ENCODE peak calls at places on chromosome 22, in ten cellular contexts. P, L, V, G, N, H, W, U, I and A are unnamed samples.

GRCh38 chr22:42066133-42066761 is 4.4 kb downstream of the NAGA start:
- DNase-seq in W (no peak), I (no peak), G (no peak), V (no peak), P (no peak), L (no peak), N (no peak), U (no peak), H (no peak), A (no peak)

GRCh38 chr22:44574057-44574456 is 76.0 kb upstream of the RTL6 start:
- DNase-seq in U (no peak), V (no peak), W (peak; percentile 91), N (no peak), I (no peak), G (no peak), L (no peak), P (peak; percentile 74), H (no peak), A (no peak)

GRCh38 chr22:43293259-43293658 is 49.9 kb downstream of the SCUBE1 start:
- DNase-seq in N (no peak), G (no peak), I (no peak), W (no peak), L (no peak), P (peak; percentile 49), V (no peak), H (no peak), U (no peak), A (no peak)

GRCh38 chr22:20186183-20186870 is 35.5 kb upstream of the CCDC188 start:
- DNase-seq in G (no peak), W (no peak), I (peak; percentile 26), U (no peak), L (no peak), P (no peak), N (peak; percentile 81), H (no peak), V (no peak), A (no peak)

GRCh38 chr22:39724390-39724789 is 153.8 kb downstream of the CACNA1I start:
- DNase-seq in G (peak; percentile 1), P (no peak), U (no peak), W (no peak), H (no peak), V (no peak), I (no peak), N (no peak), L (no peak), A (no peak)

GRCh38 chr22:19287889-19288288 is 3.6 kb downstream of the CLTCL1 start:
- DNase-seq in L (no peak), N (no peak), G (no peak), U (no peak), P (peak; percentile 70), W (peak; percentile 82), H (no peak), V (no peak), I (no peak), A (no peak)

GRCh38 chr22:48575567-48576332 is 1251.9 kb downstream of the BRD1 start:
- DNase-seq in W (no peak), P (no peak), H (no peak), G (no peak), I (peak; percentile 19), V (no peak), N (no peak), L (no peak), U (no peak), A (no peak)

GRCh38 chr22:36569999-36570398 is 41.0 kb upstream of the EIF3D start:
- DNase-seq in V (no peak), G (no peak), L (peak; percentile 42), I (peak; percentile 70), W (peak; percentile 31), H (no peak), P (no peak), U (no peak), N (peak; percentile 74), A (peak; percentile 35)

GRCh38 chr22:45450101-45450785 is 36.8 kb downstream of the RIBC2 start:
- DNase-seq in U (no peak), V (no peak), I (no peak), N (no peak), P (no peak), W (no peak), H (no peak), G (no peak), L (no peak), A (no peak)

GRCh38 chr22:43257549-43257948 is 70.6 kb upstream of the TTLL12 start:
- DNase-seq in G (no peak), L (no peak), U (no peak), N (no peak), P (no peak), W (no peak), I (no peak), H (no peak), V (no peak), A (no peak)

GRCh38 chr22:44880588-44881245 is 128.3 kb downstream of the ARHGAP8 start:
- DNase-seq in V (no peak), U (no peak), N (no peak), I (no peak), G (no peak), H (no peak), P (no peak), L (peak; percentile 16), W (no peak), A (no peak)

GRCh38 chr22:19840955-19841640 is 13.6 kb downstream of the GNB1L start:
- DNase-seq in W (no peak), I (no peak), G (no peak), H (no peak), V (no peak), N (no peak), P (no peak), L (no peak), U (no peak), A (no peak)

GRCh38 chr22:36862251-36863242 is 1.7 kb downstream of the NCF4 start:
- DNase-seq in H (no peak), L (no peak), N (no peak), P (no peak), I (no peak), G (no peak), W (no peak), V (no peak), U (no peak), A (no peak)

GRCh38 chr22:48428556-48429371 is 1398.9 kb downstream of the BRD1 start:
- DNase-seq in N (no peak), L (no peak), I (peak; percentile 60), W (no peak), V (no peak), U (no peak), H (no peak), P (no peak), G (no peak), A (no peak)

GRCh38 chr22:40210814-40211213 is 33.1 kb downstream of the TNRC6B start:
- DNase-seq in I (no peak), G (no peak), P (no peak), L (no peak), H (no peak), N (no peak), V (no peak), U (no peak), W (no peak), A (no peak)

GRCh38 chr22:18083406-18083805 is 5.6 kb downstream of the PEX26 start:
- DNase-seq in L (no peak), G (no peak), U (no peak), P (no peak), H (no peak), I (no peak), W (no peak), V (no peak), N (no peak), A (no peak)

GRCh38 chr22:35792501-35792900 is 74.8 kb downstream of the APOL5 start:
- DNase-seq in W (no peak), N (no peak), I (no peak), G (no peak), L (no peak), U (no peak), V (no peak), H (no peak), P (no peak), A (no peak)

GRCh38 chr22:31938258-31938657 is 6.1 kb upstream of the YWHAH start:
- DNase-seq in P (no peak), V (no peak), U (no peak), H (no peak), I (peak; percentile 52), L (no peak), W (no peak), G (no peak), N (no peak), A (no peak)

GRCh38 chr22:17407643-17408042 is 38.4 kb downstream of the CECR2 start:
- DNase-seq in P (no peak), L (no peak), H (no peak), G (no peak), W (peak; percentile 76), U (no peak), N (no peak), V (no peak), I (no peak), A (no peak)

GRCh38 chr22:46131151-46131587 is 19.2 kb upstream of the PPARA start:
- DNase-seq in L (no peak), U (no peak), V (no peak), G (no peak), P (no peak), N (peak; percentile 87), I (no peak), W (no peak), H (no peak), A (no peak)

GRCh38 chr22:19176175-19176630 is 2.3 kb downstream of the SLC25A1 start:
- DNase-seq in W (no peak), P (no peak), H (no peak), V (no peak), N (peak; percentile 35), I (no peak), L (no peak), U (no peak), G (no peak), A (no peak)

GRCh38 chr22:50269573-50270301 is 443 bp downstream of the MAPK11 start:
- DNase-seq in U (peak; percentile 34), H (no peak), W (peak; percentile 61), P (no peak), I (peak; percentile 80), L (no peak), V (no peak), G (no peak), N (peak; percentile 35), A (peak; percentile 63)

GRCh38 chr22:39110631-39111561 is 13.9 kb downstream of the APOBEC3H start:
- DNase-seq in V (no peak), I (peak; percentile 92), H (no peak), G (no peak), W (no peak), N (no peak), L (no peak), P (no peak), U (no peak), A (no peak)

GRCh38 chr22:27474711-27475547 is 326.6 kb downstream of the MN1 start:
- DNase-seq in P (peak; percentile 43), I (no peak), H (peak; percentile 82), U (no peak), G (no peak), V (no peak), L (peak; percentile 80), W (peak; percentile 86), N (peak; percentile 76), A (no peak)

GRCh38 chr22:44102856-44103255 is 77.9 kb upstream of the PARVG start:
- DNase-seq in N (no peak), P (no peak), H (no peak), I (no peak), L (no peak), U (no peak), V (no peak), W (no peak), G (no peak), A (no peak)

GRCh38 chr22:37608477-37609239 is at the start of gene GGA1:
- DNase-seq in G (peak; percentile 92), V (peak; percentile 84), P (peak; percentile 86), W (peak; percentile 99), U (peak; percentile 94), L (peak; percentile 94), N (peak; percentile 90), I (peak; percentile 99), H (peak; percentile 93), A (peak; percentile 95)

GRCh38 chr22:19889951-19890350 is 35.3 kb upstream of the GNB1L start:
- DNase-seq in U (no peak), L (no peak), W (no peak), G (no peak), P (no peak), H (no peak), N (no peak), V (no peak), I (no peak), A (no peak)

GRCh38 chr22:30634477-30635233 is 926 bp upstream of the SLC35E4 start:
- DNase-seq in U (peak; percentile 88), H (peak; percentile 73), I (peak; percentile 90), P (peak; percentile 64), V (peak; percentile 86), L (peak; percentile 83), G (peak; percentile 85), W (peak; percentile 88), N (peak; percentile 92), A (peak; percentile 86)